ENCODE peak calls at places on chromosomes 5 and 9, in four cellular contexts. One of them, this sample, is unnamed. For H3K9me3 and H4K20me1, the result is how much of the 10 kb centered on the place peaks cover.

GRCh38 chr5:173477320-173478055 is 139.0 kb downstream of the BOD1 start:
- DNase-seq in OCI-LY7: no peak
- DNase-seq in H9: no peak
- DNase-seq in Karpas-422: no peak
- DNase-seq in this sample: peak

GRCh38 chr9:70374962-70375618 is 39.4 kb downstream of the KLF9 start:
- DNase-seq in OCI-LY7: no peak
- DNase-seq in H9: no peak
- DNase-seq in Karpas-422: no peak
- DNase-seq in this sample: no peak

GRCh38 chr9:15697459-15697858 is 144.6 kb downstream of the CCDC171 start:
- DNase-seq in Karpas-422: no peak
- DNase-seq in H9: no peak
- DNase-seq in OCI-LY7: no peak
- DNase-seq in this sample: peak

GRCh38 chr9:131598121-131598520 is 52.8 kb downstream of the PRRT1B start:
- DNase-seq in Karpas-422: no peak
- DNase-seq in OCI-LY7: no peak
- DNase-seq in H9: no peak
- DNase-seq in this sample: no peak

GRCh38 chr5:135386096-135386495 is 12.9 kb downstream of the MACROH2A1 start:
- DNase-seq in H9: no peak
- DNase-seq in OCI-LY7: no peak
- DNase-seq in Karpas-422: no peak
- DNase-seq in this sample: no peak

GRCh38 chr9:129156163-129156562 is 21.9 kb downstream of the IER5L start:
- DNase-seq in H9: no peak
- DNase-seq in Karpas-422: no peak
- DNase-seq in OCI-LY7: no peak
- DNase-seq in this sample: no peak

GRCh38 chr9:136577941-136578619 is 32.2 kb upstream of the NOTCH1 start:
- DNase-seq in H9: no peak
- DNase-seq in OCI-LY7: no peak
- DNase-seq in Karpas-422: no peak
- DNase-seq in this sample: no peak

GRCh38 chr5:82298668-82299067 is 20.5 kb upstream of the RPS23 start:
- DNase-seq in H9: no peak
- DNase-seq in OCI-LY7: no peak
- DNase-seq in Karpas-422: no peak
- DNase-seq in this sample: no peak

GRCh38 chr9:87370003-87370685 is 127.5 kb upstream of the DAPK1 start:
- DNase-seq in Karpas-422: no peak
- DNase-seq in OCI-LY7: no peak
- DNase-seq in H9: no peak
- DNase-seq in this sample: peak

GRCh38 chr5:127517110-127517479 is 345 bp upstream of the PRRC1 start:
- DNase-seq in Karpas-422: no peak
- DNase-seq in H9: no peak
- DNase-seq in OCI-LY7: no peak
- DNase-seq in this sample: peak

GRCh38 chr9:1400983-1401382 is 350.8 kb downstream of the DMRT2 start:
- DNase-seq in H9: no peak
- DNase-seq in Karpas-422: peak
- DNase-seq in OCI-LY7: no peak
- DNase-seq in this sample: no peak

GRCh38 chr5:146884230-146884629 is 5.7 kb upstream of the PPP2R2B start:
- DNase-seq in Karpas-422: no peak
- DNase-seq in OCI-LY7: no peak
- DNase-seq in H9: no peak
- DNase-seq in this sample: no peak

GRCh38 chr5:372556-372910 is 51.0 kb downstream of the AHRR start:
- DNase-seq in OCI-LY7: no peak
- DNase-seq in Karpas-422: no peak
- DNase-seq in H9: peak
- DNase-seq in this sample: no peak

GRCh38 chr5:172458956-172459355 is 4.6 kb upstream of the SH3PXD2B start:
- DNase-seq in OCI-LY7: no peak
- DNase-seq in H9: no peak
- DNase-seq in Karpas-422: no peak
- DNase-seq in this sample: no peak

GRCh38 chr9:125437771-125438221 is 176.2 kb downstream of the GAPVD1 start:
- DNase-seq in Karpas-422: no peak
- DNase-seq in OCI-LY7: no peak
- DNase-seq in H9: peak
- DNase-seq in this sample: no peak

GRCh38 chr9:128683340-128684064 is 5.5 kb upstream of the SET start:
- DNase-seq in OCI-LY7: peak
- DNase-seq in Karpas-422: peak
- DNase-seq in H9: peak
- DNase-seq in this sample: no peak

GRCh38 chr9:36625006-36625600 is 52.4 kb downstream of the MELK start:
- DNase-seq in OCI-LY7: no peak
- DNase-seq in H9: no peak
- DNase-seq in Karpas-422: no peak
- DNase-seq in this sample: peak

GRCh38 chr5:172150514-172151425 is 37.3 kb downstream of the STK10 start:
- DNase-seq in OCI-LY7: no peak
- DNase-seq in H9: no peak
- DNase-seq in Karpas-422: no peak
- DNase-seq in this sample: no peak

GRCh38 chr5:157603333-157604190 is 28.0 kb upstream of the ADAM19 start:
- DNase-seq in Karpas-422: no peak
- DNase-seq in H9: no peak
- DNase-seq in OCI-LY7: peak
- DNase-seq in this sample: peak

GRCh38 chr5:140112685-140113179 is 1.2 kb upstream of the PURA start:
- DNase-seq in H9: no peak
- DNase-seq in Karpas-422: peak
- DNase-seq in OCI-LY7: no peak
- DNase-seq in this sample: peak

GRCh38 chr5:1032551-1033027 is 24.0 kb downstream of the NKD2 start:
- DNase-seq in OCI-LY7: no peak
- DNase-seq in Karpas-422: no peak
- DNase-seq in H9: no peak
- DNase-seq in this sample: no peak

GRCh38 chr5:151499636-151500035 is 52.2 kb downstream of the SLC36A1 start:
- DNase-seq in Karpas-422: no peak
- DNase-seq in OCI-LY7: no peak
- DNase-seq in H9: no peak
- DNase-seq in this sample: no peak

GRCh38 chr5:134465856-134466240 is 54.2 kb upstream of the CDKN2AIPNL start:
- DNase-seq in H9: peak
- DNase-seq in Karpas-422: no peak
- DNase-seq in OCI-LY7: no peak
- DNase-seq in this sample: peak

GRCh38 chr9:84991506-84991855 is 322.0 kb downstream of the NTRK2 start:
- DNase-seq in Karpas-422: no peak
- DNase-seq in OCI-LY7: no peak
- DNase-seq in H9: no peak
- DNase-seq in this sample: no peak

GRCh38 chr9:116899337-116900006 is 212.4 kb downstream of the TRIM32 start:
- DNase-seq in H9: no peak
- DNase-seq in OCI-LY7: no peak
- DNase-seq in Karpas-422: no peak
- DNase-seq in this sample: peak

GRCh38 chr9:136370687-136371530 is 2.6 kb downstream of the CARD9 start:
- DNase-seq in OCI-LY7: no peak
- DNase-seq in Karpas-422: no peak
- DNase-seq in H9: no peak
- DNase-seq in this sample: peak

GRCh38 chr9:21252727-21253547 is 13.1 kb upstream of the IFNA14 start:
- DNase-seq in OCI-LY7: peak
- DNase-seq in Karpas-422: peak
- DNase-seq in H9: no peak
- DNase-seq in this sample: peak

GRCh38 chr9:128304971-128305288 is 17.3 kb downstream of the TRUB2 start:
- DNase-seq in H9: no peak
- DNase-seq in OCI-LY7: no peak
- DNase-seq in Karpas-422: no peak
- DNase-seq in this sample: peak

GRCh38 chr9:121725008-121725795 is 73.8 kb downstream of the DAB2IP start:
- DNase-seq in H9: no peak
- DNase-seq in Karpas-422: no peak
- DNase-seq in OCI-LY7: no peak
- DNase-seq in this sample: peak

GRCh38 chr5:110414360-110414759 is 312.1 kb downstream of the TMEM232 start:
- DNase-seq in OCI-LY7: no peak
- DNase-seq in Karpas-422: peak
- DNase-seq in H9: no peak
- DNase-seq in this sample: peak

GRCh38 chr9:129266536-129266935 is 88.5 kb upstream of the IER5L start:
- DNase-seq in Karpas-422: no peak
- DNase-seq in H9: no peak
- DNase-seq in OCI-LY7: no peak
- DNase-seq in this sample: no peak

GRCh38 chr5:6759401-6759800 is 46.2 kb downstream of the TENT4A start:
- DNase-seq in Karpas-422: no peak
- DNase-seq in OCI-LY7: no peak
- DNase-seq in H9: peak
- DNase-seq in this sample: no peak

DNA sequence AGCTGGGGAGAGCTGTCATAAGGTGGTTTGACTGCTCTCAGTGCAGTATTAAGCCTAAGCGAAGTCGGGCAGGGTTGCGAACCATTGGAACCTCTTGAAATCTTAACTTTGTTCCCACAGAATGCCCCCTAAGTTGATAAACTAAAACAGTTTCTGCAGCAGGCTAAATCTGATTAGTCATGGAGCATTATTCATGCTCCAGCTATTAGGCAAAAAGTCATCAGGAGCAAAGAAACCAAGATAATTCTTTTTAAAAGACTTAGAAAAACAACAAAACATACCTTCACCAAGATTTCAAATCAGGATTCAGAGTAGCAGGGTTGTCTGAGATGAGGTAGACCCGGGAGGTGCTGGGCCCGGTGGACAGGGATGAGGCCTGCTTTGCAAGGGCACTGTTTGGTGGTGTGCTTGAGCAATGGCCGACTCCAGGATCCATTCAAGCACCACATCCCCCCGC is 69.9 kb upstream of the PLPP1 start:
- DNase-seq in Karpas-422: no peak
- DNase-seq in OCI-LY7: no peak
- DNase-seq in H9: no peak
- DNase-seq in this sample: peak
- H3K4me2 ChIP-seq in Karpas-422: no peak
- H3K4me2 ChIP-seq in OCI-LY7: no peak
- H3K4me2 ChIP-seq in H9: no peak
- H3K4me2 ChIP-seq in this sample: peak

DNA sequence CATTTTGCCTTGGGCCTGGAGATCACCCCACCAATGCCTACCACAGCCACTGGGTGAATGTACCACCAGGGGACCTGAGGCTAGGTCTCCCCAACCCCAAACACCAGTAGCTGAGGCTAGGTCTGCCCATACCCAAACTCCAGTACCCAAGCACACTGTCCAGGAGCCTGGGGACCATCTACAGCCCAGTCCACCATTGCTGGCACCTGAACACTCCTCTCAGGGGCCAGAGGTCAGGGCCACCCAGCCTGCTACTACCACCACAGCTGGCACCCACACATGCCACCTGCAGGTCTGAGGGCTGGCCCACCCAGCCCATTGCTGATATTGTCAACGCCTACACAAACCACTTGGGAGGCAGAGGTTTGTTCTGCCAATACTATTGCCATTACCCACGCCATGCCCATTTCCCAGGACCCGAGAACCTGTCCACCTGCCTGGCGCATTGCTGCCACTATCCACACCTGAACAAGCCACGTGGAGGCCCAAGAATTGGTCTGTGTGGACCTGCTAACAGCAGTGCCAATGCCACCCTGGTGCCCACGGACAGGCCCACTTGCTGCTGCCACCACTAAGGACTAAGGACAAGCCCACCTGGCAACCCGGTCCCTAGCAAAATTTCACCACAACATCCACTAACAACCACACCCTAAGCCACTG is 59.2 kb downstream of the ZDHHC21 start:
- DNase-seq in Karpas-422: no peak
- DNase-seq in OCI-LY7: no peak
- DNase-seq in H9: no peak
- DNase-seq in this sample: no peak
- H3K9me3 ChIP-seq in Karpas-422: under half
- H3K9me3 ChIP-seq in OCI-LY7: under half
- H3K9me3 ChIP-seq in H9: under half
- H3K9me3 ChIP-seq in this sample: under half

GRCh38 chr9:33860200-33860871 is 43.4 kb downstream of the UBE2R2 start:
- DNase-seq in Karpas-422: no peak
- DNase-seq in H9: no peak
- DNase-seq in OCI-LY7: no peak
- DNase-seq in this sample: peak

GRCh38 chr9:33852216-33852826 is 35.4 kb downstream of the UBE2R2 start:
- DNase-seq in H9: peak
- DNase-seq in Karpas-422: peak
- DNase-seq in OCI-LY7: peak
- DNase-seq in this sample: no peak

GRCh38 chr9:33858346-33858869 is 41.4 kb downstream of the UBE2R2 start:
- DNase-seq in OCI-LY7: no peak
- DNase-seq in H9: no peak
- DNase-seq in Karpas-422: no peak
- DNase-seq in this sample: peak

GRCh38 chr9:33851301-33851700 is 34.3 kb downstream of the UBE2R2 start:
- DNase-seq in H9: no peak
- DNase-seq in OCI-LY7: no peak
- DNase-seq in Karpas-422: no peak
- DNase-seq in this sample: no peak

DNA sequence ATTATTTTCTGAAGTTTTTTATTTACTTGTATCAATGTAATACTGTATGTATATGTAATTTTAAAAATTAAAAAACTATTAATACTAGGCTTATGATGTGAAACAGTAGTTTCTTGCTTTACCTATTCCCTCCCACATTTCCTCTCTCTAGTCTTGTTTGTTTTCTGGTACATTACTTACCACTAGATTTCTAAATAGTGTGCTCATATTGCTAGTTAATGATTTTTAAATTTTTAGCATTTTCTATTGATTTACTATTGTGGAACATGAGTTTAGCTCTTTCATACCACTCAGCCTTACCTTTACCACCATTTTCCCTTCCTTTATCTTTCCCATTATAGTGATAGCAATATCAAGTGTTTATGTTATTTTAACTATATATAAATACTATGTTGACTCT is 39.3 kb downstream of the UBE2R2 start:
- DNase-seq in H9: no peak
- DNase-seq in OCI-LY7: no peak
- DNase-seq in Karpas-422: no peak
- DNase-seq in this sample: no peak
- H4K20me1 ChIP-seq in H9: under half
- H4K20me1 ChIP-seq in OCI-LY7: under half
- H4K20me1 ChIP-seq in Karpas-422: under half
- H4K20me1 ChIP-seq in this sample: half or more

DNA sequence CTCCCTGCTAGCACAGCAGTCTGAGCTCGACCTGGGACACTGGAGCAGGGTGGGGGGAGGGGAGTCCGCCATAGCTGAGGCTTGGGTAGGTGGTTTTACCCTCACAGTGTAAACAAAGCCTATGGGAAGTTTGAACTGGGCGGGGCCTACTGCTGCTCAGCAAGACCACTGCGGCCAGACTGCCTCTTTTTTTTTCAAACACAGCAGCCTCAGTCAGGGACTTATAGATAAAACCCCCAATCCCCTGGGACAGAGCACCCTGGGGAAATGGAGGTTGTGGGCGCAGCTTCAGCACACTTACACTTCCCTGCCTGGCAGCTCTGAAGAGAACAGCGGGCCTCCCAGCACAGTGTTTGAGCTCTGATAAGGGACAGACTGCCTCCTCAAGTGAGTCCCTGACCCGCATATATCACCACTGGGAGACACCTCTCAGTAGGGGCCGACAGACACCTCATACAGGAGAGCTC is 151.1 kb upstream of the APC start:
- DNase-seq in Karpas-422: peak
- DNase-seq in H9: peak
- DNase-seq in OCI-LY7: no peak
- DNase-seq in this sample: no peak
- H3K4me2 ChIP-seq in Karpas-422: peak
- H3K4me2 ChIP-seq in H9: no peak
- H3K4me2 ChIP-seq in OCI-LY7: no peak
- H3K4me2 ChIP-seq in this sample: no peak